ENCODE peak calls at places on chromosomes 5 and 9, in nine cellular contexts. One of them, this sample, is unnamed.

GRCh38 chr9:38009035-38009501 is 60.0 kb downstream of the SHB start:
- DNase-seq in stimulated activated CD8-positive, alpha-beta memory T cell treated with anti-CD3 and anti-CD28 coated beads, Interleukin-7, amount 100 ng/mL, for 24 hours: no peak
- DNase-seq in NCI-H774: no peak
- DNase-seq in A172: no peak
- DNase-seq in MCF 10A: no peak
- DNase-seq in fibroblast of villous mesenchyme: no peak
- DNase-seq in T-helper 1 cell: no peak
- DNase-seq in type B pancreatic cell: no peak
- DNase-seq in activated T-cell treated with anti-CD3 and anti-CD28 coated beads for 1 hour: no peak
- DNase-seq in this sample: no peak

GRCh38 chr9:4038182-4038723 is 261.6 kb downstream of the GLIS3 start:
- DNase-seq in MCF 10A: no peak
- DNase-seq in activated T-cell treated with anti-CD3 and anti-CD28 coated beads for 1 hour: no peak
- DNase-seq in fibroblast of villous mesenchyme: peak; percentile 68
- DNase-seq in stimulated activated CD8-positive, alpha-beta memory T cell treated with anti-CD3 and anti-CD28 coated beads, Interleukin-7, amount 100 ng/mL, for 24 hours: no peak
- DNase-seq in type B pancreatic cell: no peak
- DNase-seq in T-helper 1 cell: no peak
- DNase-seq in A172: peak; percentile 26
- DNase-seq in NCI-H774: peak; percentile 15
- DNase-seq in this sample: peak; percentile 66

GRCh38 chr5:72692273-72692672 is 124.2 kb upstream of the TNPO1 start:
- DNase-seq in fibroblast of villous mesenchyme: peak; percentile 71
- DNase-seq in A172: no peak
- DNase-seq in type B pancreatic cell: no peak
- DNase-seq in stimulated activated CD8-positive, alpha-beta memory T cell treated with anti-CD3 and anti-CD28 coated beads, Interleukin-7, amount 100 ng/mL, for 24 hours: no peak
- DNase-seq in NCI-H774: no peak
- DNase-seq in MCF 10A: no peak
- DNase-seq in activated T-cell treated with anti-CD3 and anti-CD28 coated beads for 1 hour: no peak
- DNase-seq in T-helper 1 cell: no peak
- DNase-seq in this sample: no peak

GRCh38 chr9:136965771-136966484 is 11.4 kb upstream of the PTGDS start:
- DNase-seq in fibroblast of villous mesenchyme: peak; percentile 21
- DNase-seq in stimulated activated CD8-positive, alpha-beta memory T cell treated with anti-CD3 and anti-CD28 coated beads, Interleukin-7, amount 100 ng/mL, for 24 hours: no peak
- DNase-seq in type B pancreatic cell: no peak
- DNase-seq in T-helper 1 cell: no peak
- DNase-seq in NCI-H774: no peak
- DNase-seq in MCF 10A: no peak
- DNase-seq in A172: no peak
- DNase-seq in activated T-cell treated with anti-CD3 and anti-CD28 coated beads for 1 hour: no peak
- DNase-seq in this sample: no peak

GRCh38 chr5:151805414-151806225 is 33.9 kb downstream of the G3BP1 start:
- DNase-seq in type B pancreatic cell: no peak
- DNase-seq in T-helper 1 cell: no peak
- DNase-seq in fibroblast of villous mesenchyme: peak; percentile 95
- DNase-seq in activated T-cell treated with anti-CD3 and anti-CD28 coated beads for 1 hour: no peak
- DNase-seq in NCI-H774: no peak
- DNase-seq in MCF 10A: peak; percentile 52
- DNase-seq in A172: no peak
- DNase-seq in stimulated activated CD8-positive, alpha-beta memory T cell treated with anti-CD3 and anti-CD28 coated beads, Interleukin-7, amount 100 ng/mL, for 24 hours: no peak
- DNase-seq in this sample: no peak

GRCh38 chr9:90868555-90868954 is 66.9 kb downstream of the SYK start:
- DNase-seq in type B pancreatic cell: no peak
- DNase-seq in T-helper 1 cell: no peak
- DNase-seq in stimulated activated CD8-positive, alpha-beta memory T cell treated with anti-CD3 and anti-CD28 coated beads, Interleukin-7, amount 100 ng/mL, for 24 hours: no peak
- DNase-seq in NCI-H774: no peak
- DNase-seq in A172: no peak
- DNase-seq in activated T-cell treated with anti-CD3 and anti-CD28 coated beads for 1 hour: no peak
- DNase-seq in fibroblast of villous mesenchyme: peak; percentile 9
- DNase-seq in MCF 10A: no peak
- DNase-seq in this sample: peak; percentile 19

GRCh38 chr5:124574521-124575436 is 171.7 kb downstream of the ZNF608 start:
- DNase-seq in T-helper 1 cell: no peak
- DNase-seq in activated T-cell treated with anti-CD3 and anti-CD28 coated beads for 1 hour: no peak
- DNase-seq in MCF 10A: no peak
- DNase-seq in A172: no peak
- DNase-seq in stimulated activated CD8-positive, alpha-beta memory T cell treated with anti-CD3 and anti-CD28 coated beads, Interleukin-7, amount 100 ng/mL, for 24 hours: no peak
- DNase-seq in type B pancreatic cell: no peak
- DNase-seq in fibroblast of villous mesenchyme: no peak
- DNase-seq in NCI-H774: peak; percentile 14
- DNase-seq in this sample: no peak

GRCh38 chr9:92970467-92970923 is 23.2 kb downstream of the FGD3 start:
- DNase-seq in A172: peak; percentile 62
- DNase-seq in fibroblast of villous mesenchyme: no peak
- DNase-seq in activated T-cell treated with anti-CD3 and anti-CD28 coated beads for 1 hour: no peak
- DNase-seq in MCF 10A: peak; percentile 59
- DNase-seq in T-helper 1 cell: no peak
- DNase-seq in type B pancreatic cell: no peak
- DNase-seq in NCI-H774: no peak
- DNase-seq in stimulated activated CD8-positive, alpha-beta memory T cell treated with anti-CD3 and anti-CD28 coated beads, Interleukin-7, amount 100 ng/mL, for 24 hours: no peak
- DNase-seq in this sample: peak; percentile 83

GRCh38 chr9:88313364-88314220 is 74.7 kb upstream of the SPIN1 start:
- DNase-seq in T-helper 1 cell: no peak
- DNase-seq in activated T-cell treated with anti-CD3 and anti-CD28 coated beads for 1 hour: no peak
- DNase-seq in MCF 10A: no peak
- DNase-seq in NCI-H774: no peak
- DNase-seq in A172: peak; percentile 22
- DNase-seq in type B pancreatic cell: no peak
- DNase-seq in fibroblast of villous mesenchyme: no peak
- DNase-seq in stimulated activated CD8-positive, alpha-beta memory T cell treated with anti-CD3 and anti-CD28 coated beads, Interleukin-7, amount 100 ng/mL, for 24 hours: no peak
- DNase-seq in this sample: no peak

GRCh38 chr5:124161286-124161685 is 585.2 kb downstream of the ZNF608 start:
- DNase-seq in MCF 10A: no peak
- DNase-seq in activated T-cell treated with anti-CD3 and anti-CD28 coated beads for 1 hour: no peak
- DNase-seq in stimulated activated CD8-positive, alpha-beta memory T cell treated with anti-CD3 and anti-CD28 coated beads, Interleukin-7, amount 100 ng/mL, for 24 hours: no peak
- DNase-seq in NCI-H774: no peak
- DNase-seq in fibroblast of villous mesenchyme: no peak
- DNase-seq in type B pancreatic cell: no peak
- DNase-seq in T-helper 1 cell: no peak
- DNase-seq in A172: no peak
- DNase-seq in this sample: no peak